ENCODE peak calls at places on chromosomes 16 and 17, in eight cellular contexts. M is GM12878, S is A549, O is suprapubic skin, E is H1, F is tibial nerve, B is K562, P is sigmoid colon. Q is an unnamed sample.

GRCh38 chr17:38743556-38744171 is 4.5 kb downstream of the PCGF2 start:
- DNase-seq in M (no peak), S (no peak), O (no peak), E (no peak), F (no peak), B (no peak), P (no peak), Q (peak)

GRCh38 chr17:75876938-75877751 is 1.2 kb downstream of the TRIM47 start:
- DNase-seq in M (no peak), S (peak), O (peak), E (peak), F (peak), B (no peak), P (peak), Q (peak)

GRCh38 chr16:72939247-72939646 is 108.7 kb downstream of the ZFHX3 start:
- DNase-seq in M (no peak), S (peak), O (no peak), E (no peak), F (no peak), B (no peak), P (peak), Q (no peak)

GRCh38 chr17:39981207-39982068 is 831 bp downstream of the PSMD3 start:
- DNase-seq in M (no peak), S (peak), O (no peak), E (no peak), F (no peak), B (peak), P (no peak), Q (no peak)

GRCh38 chr16:67294927-67295326 is 15.6 kb downstream of the PLEKHG4 start:
- DNase-seq in M (no peak), S (no peak), O (no peak), E (no peak), F (no peak), B (no peak), P (no peak), Q (no peak)

GRCh38 chr16:51762081-51762995 is 611.3 kb upstream of the SALL1 start:
- DNase-seq in M (no peak), S (peak), O (peak), E (peak), F (peak), B (peak), P (peak), Q (peak)

GRCh38 chr16:60727856-60728255 is 1308.4 kb downstream of the CDH8 start:
- DNase-seq in M (no peak), S (no peak), O (no peak), E (no peak), F (no peak), B (no peak), P (no peak), Q (no peak)

GRCh38 chr16:10114411-10114810 is 67.8 kb downstream of the GRIN2A start:
- DNase-seq in M (no peak), S (no peak), O (no peak), E (no peak), F (no peak), B (no peak), P (no peak), Q (no peak)

GRCh38 chr16:79395631-79396030 is 204.9 kb downstream of the MAF start:
- DNase-seq in M (no peak), S (no peak), O (no peak), E (no peak), F (no peak), B (no peak), P (no peak), Q (no peak)

GRCh38 chr17:71899317-71899716 is 221.5 kb upstream of the SOX9 start:
- DNase-seq in M (no peak), S (no peak), O (no peak), E (no peak), F (no peak), B (no peak), P (no peak), Q (no peak)

GRCh38 chr17:40471856-40472732 is 28.8 kb downstream of the IGFBP4 start:
- DNase-seq in M (no peak), S (no peak), O (no peak), E (no peak), F (no peak), B (no peak), P (no peak), Q (no peak)

GRCh38 chr16:65725156-65725845 is 603.4 kb upstream of the CDH11 start:
- DNase-seq in M (no peak), S (no peak), O (no peak), E (no peak), F (no peak), B (no peak), P (no peak), Q (peak)

GRCh38 chr17:38466346-38467315 is 38.4 kb downstream of the ARHGAP23 start:
- DNase-seq in M (no peak), S (no peak), O (no peak), E (no peak), F (no peak), B (no peak), P (no peak), Q (no peak)

GRCh38 chr16:26348095-26348494 is 656.3 kb downstream of the HS3ST4 start:
- DNase-seq in M (no peak), S (no peak), O (no peak), E (no peak), F (no peak), B (no peak), P (no peak), Q (no peak)

DNA sequence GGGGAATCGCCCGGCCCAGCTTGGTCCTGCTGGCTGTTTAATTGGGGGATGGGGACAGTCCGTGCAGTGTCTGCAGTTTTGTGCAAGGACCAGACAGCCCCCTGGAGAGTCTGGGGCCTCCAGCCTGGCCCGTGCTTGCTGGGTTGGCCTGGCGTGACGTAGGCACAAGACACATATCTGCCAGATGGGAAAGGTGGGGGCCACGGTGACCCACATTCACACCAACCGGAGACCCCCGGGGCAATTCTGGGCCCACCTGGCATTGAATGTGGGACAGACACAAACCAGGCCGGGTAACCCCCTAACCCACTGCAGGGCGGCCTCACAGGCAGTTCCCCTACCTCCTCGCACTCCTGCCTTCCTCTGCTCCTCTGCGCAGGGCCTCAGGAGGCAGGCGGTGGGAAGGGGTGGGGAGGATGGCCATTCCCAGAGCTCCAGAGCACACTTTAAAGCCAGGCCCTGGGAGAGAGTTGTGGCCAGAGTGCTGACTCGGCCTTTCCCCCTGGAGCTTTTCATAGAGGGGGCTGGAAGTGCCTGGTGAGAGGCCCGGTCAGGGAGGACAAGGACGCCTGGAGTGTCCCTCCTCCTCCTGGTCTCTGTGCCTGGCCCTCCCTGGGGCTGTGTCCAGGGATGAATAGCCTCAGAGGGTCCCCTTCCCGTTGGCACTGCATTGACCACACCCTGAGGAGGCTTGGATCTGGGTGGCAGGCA is 1.5 kb downstream of the MRC2 start:
- DNase-seq in M (no peak), S (no peak), O (no peak), E (peak), F (no peak), B (peak), P (no peak), Q (peak)
- H3K27ac ChIP-seq in M (no peak), S (peak), O (peak), E (no peak), F (no peak), B (no peak), P (peak), Q (peak)

GRCh38 chr17:80992948-80993624 is 1.4 kb downstream of the CHMP6 start:
- DNase-seq in M (no peak), S (no peak), O (no peak), E (no peak), F (no peak), B (no peak), P (no peak), Q (peak)
- H3K4me3 ChIP-seq in M (peak), S (peak), O (peak), E (peak), F (peak), B (peak), P (peak), Q (peak)

DNA sequence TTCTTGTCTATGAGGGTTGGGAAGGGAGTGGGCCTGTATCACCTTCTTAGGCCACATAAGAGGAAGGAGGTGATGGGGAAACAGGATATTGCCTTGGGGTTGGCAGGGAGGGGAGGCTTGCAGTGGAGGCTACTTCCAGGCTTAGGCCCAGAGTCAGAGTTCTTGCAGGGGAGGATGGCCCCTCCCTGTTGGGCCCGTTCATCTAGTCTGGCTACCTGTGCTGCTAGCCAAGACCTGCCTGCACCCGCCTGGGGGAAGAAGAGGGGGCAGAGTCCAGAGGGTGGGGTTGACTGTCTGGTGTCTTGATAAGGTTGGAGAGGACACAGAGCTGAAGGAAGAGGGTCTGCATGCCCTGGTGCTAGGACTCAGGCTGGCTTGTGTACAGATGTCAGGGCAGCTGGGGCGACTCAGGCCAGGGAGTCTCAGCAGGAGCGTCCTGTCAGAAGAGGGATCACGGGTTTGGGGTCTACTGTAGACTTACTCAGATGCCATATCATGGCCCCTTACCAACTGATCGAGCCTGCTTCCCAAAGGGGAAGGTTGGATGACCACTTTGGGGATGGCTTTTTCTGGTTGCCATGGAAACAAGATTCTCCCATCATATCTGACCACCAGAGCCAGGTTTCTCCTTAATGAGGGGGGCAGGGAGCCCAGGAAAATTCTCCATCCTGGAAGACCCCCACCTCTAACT is 5.3 kb downstream of the KDM6B start:
- DNase-seq in M (no peak), S (no peak), O (no peak), E (no peak), F (no peak), B (no peak), P (peak), Q (peak)
- TF ChIP-seq EP300 in M (no peak), S (no peak), O (no peak), E (no peak), F (no peak), B (no peak), P (no peak), Q (no peak)

GRCh38 chr17:69945698-69946185 is 129.3 kb upstream of the KCNJ16 start:
- DNase-seq in M (no peak), S (no peak), O (no peak), E (no peak), F (no peak), B (no peak), P (no peak), Q (no peak)
- H3K27ac ChIP-seq in M (no peak), S (no peak), O (no peak), E (no peak), F (no peak), B (no peak), P (no peak), Q (no peak)

Q was measured in ovary.